ENCODE peak calls at places on chromosomes 12 and 14, in four cellular contexts. One of them, this sample, is unnamed.

GRCh38 chr14:104249706-104250105 is 111.3 kb downstream of the KIF26A start:
- DNase-seq in HFF-Myc: no peak
- DNase-seq in AG10803: no peak
- DNase-seq in effector memory CD4-positive, alpha-beta T cell: no peak
- DNase-seq in this sample: no peak

GRCh38 chr12:120214626-120215356 is 13.9 kb upstream of the RPLP0 start:
- DNase-seq in HFF-Myc: no peak
- DNase-seq in AG10803: no peak
- DNase-seq in effector memory CD4-positive, alpha-beta T cell: no peak
- DNase-seq in this sample: no peak

GRCh38 chr14:57816568-57817284 is 49.2 kb downstream of the SLC35F4 start:
- DNase-seq in HFF-Myc: no peak
- DNase-seq in AG10803: no peak
- DNase-seq in effector memory CD4-positive, alpha-beta T cell: no peak
- DNase-seq in this sample: no peak

GRCh38 chr12:121791671-121792496 is 1.6 kb downstream of the RHOF start:
- DNase-seq in HFF-Myc: no peak
- DNase-seq in AG10803: no peak
- DNase-seq in effector memory CD4-positive, alpha-beta T cell: peak
- DNase-seq in this sample: no peak

GRCh38 chr12:30169839-30170591 is 386.3 kb upstream of the TMTC1 start:
- DNase-seq in HFF-Myc: no peak
- DNase-seq in AG10803: no peak
- DNase-seq in effector memory CD4-positive, alpha-beta T cell: no peak
- DNase-seq in this sample: no peak

GRCh38 chr14:22737052-22737451 is 29.4 kb upstream of the OXA1L start:
- DNase-seq in HFF-Myc: no peak
- DNase-seq in AG10803: no peak
- DNase-seq in effector memory CD4-positive, alpha-beta T cell: no peak
- DNase-seq in this sample: no peak

GRCh38 chr12:14442221-14442881 is 76.9 kb downstream of the ATF7IP start:
- DNase-seq in HFF-Myc: no peak
- DNase-seq in AG10803: peak
- DNase-seq in effector memory CD4-positive, alpha-beta T cell: no peak
- DNase-seq in this sample: no peak

GRCh38 chr12:19430988-19431387 is 8.3 kb upstream of the AEBP2 start:
- DNase-seq in HFF-Myc: no peak
- DNase-seq in AG10803: no peak
- DNase-seq in effector memory CD4-positive, alpha-beta T cell: no peak
- DNase-seq in this sample: no peak

GRCh38 chr12:60072911-60073310 is 477.1 kb downstream of the SLC16A7 start:
- DNase-seq in HFF-Myc: peak
- DNase-seq in AG10803: peak
- DNase-seq in effector memory CD4-positive, alpha-beta T cell: no peak
- DNase-seq in this sample: no peak

GRCh38 chr14:72389200-72389599 is 457.0 kb downstream of the RGS6 start:
- DNase-seq in HFF-Myc: no peak
- DNase-seq in AG10803: no peak
- DNase-seq in effector memory CD4-positive, alpha-beta T cell: no peak
- DNase-seq in this sample: no peak

GRCh38 chr12:100058482-100059029 is 73.8 kb upstream of the ANKS1B start:
- DNase-seq in HFF-Myc: peak
- DNase-seq in AG10803: peak
- DNase-seq in effector memory CD4-positive, alpha-beta T cell: no peak
- DNase-seq in this sample: peak

GRCh38 chr14:54138024-54138353 is 181.4 kb upstream of the BMP4 start:
- DNase-seq in HFF-Myc: no peak
- DNase-seq in AG10803: no peak
- DNase-seq in effector memory CD4-positive, alpha-beta T cell: no peak
- DNase-seq in this sample: no peak

GRCh38 chr12:94650143-94651056 is at the start of gene TMCC3:
- DNase-seq in HFF-Myc: no peak
- DNase-seq in AG10803: no peak
- DNase-seq in effector memory CD4-positive, alpha-beta T cell: peak
- DNase-seq in this sample: no peak

GRCh38 chr14:89176090-89176757 is 240.8 kb downstream of the FOXN3 start:
- DNase-seq in HFF-Myc: no peak
- DNase-seq in AG10803: no peak
- DNase-seq in effector memory CD4-positive, alpha-beta T cell: no peak
- DNase-seq in this sample: no peak

GRCh38 chr12:124279846-124280360 is 15.0 kb upstream of the RFLNA start:
- DNase-seq in HFF-Myc: no peak
- DNase-seq in AG10803: peak
- DNase-seq in effector memory CD4-positive, alpha-beta T cell: no peak
- DNase-seq in this sample: no peak

GRCh38 chr14:64503184-64503433 is 529 bp downstream of the ZBTB25 start:
- DNase-seq in HFF-Myc: no peak
- DNase-seq in AG10803: peak
- DNase-seq in effector memory CD4-positive, alpha-beta T cell: no peak
- DNase-seq in this sample: no peak

GRCh38 chr14:64502476-64503183 is 1.0 kb downstream of the ZBTB25 start:
- DNase-seq in HFF-Myc: no peak
- DNase-seq in AG10803: peak
- DNase-seq in effector memory CD4-positive, alpha-beta T cell: no peak
- DNase-seq in this sample: no peak

GRCh38 chr14:64500088-64500487 is 3.5 kb downstream of the ZBTB25 start:
- DNase-seq in HFF-Myc: no peak
- DNase-seq in AG10803: peak
- DNase-seq in effector memory CD4-positive, alpha-beta T cell: no peak
- DNase-seq in this sample: no peak

GRCh38 chr14:64503434-64504309 is at the start of gene ZBTB25:
- DNase-seq in HFF-Myc: no peak
- DNase-seq in AG10803: peak
- DNase-seq in effector memory CD4-positive, alpha-beta T cell: peak
- DNase-seq in this sample: peak

GRCh38 chr14:64501326-64502171 is 2.1 kb downstream of the ZBTB25 start:
- DNase-seq in HFF-Myc: no peak
- DNase-seq in AG10803: peak
- DNase-seq in effector memory CD4-positive, alpha-beta T cell: no peak
- DNase-seq in this sample: no peak
- H3K4me3 ChIP-seq in HFF-Myc: peak
- H3K4me3 ChIP-seq in AG10803: peak
- H3K4me3 ChIP-seq in effector memory CD4-positive, alpha-beta T cell: peak
- H3K4me3 ChIP-seq in this sample: peak

GRCh38 chr14:85531594-85532391 is 1.8 kb downstream of the FLRT2 start:
- DNase-seq in HFF-Myc: no peak
- DNase-seq in AG10803: peak
- DNase-seq in effector memory CD4-positive, alpha-beta T cell: no peak
- DNase-seq in this sample: no peak
- H3K4me3 ChIP-seq in HFF-Myc: peak
- H3K4me3 ChIP-seq in AG10803: peak
- H3K4me3 ChIP-seq in effector memory CD4-positive, alpha-beta T cell: no peak
- H3K4me3 ChIP-seq in this sample: peak

GRCh38 chr14:86714575-86714974 is 1184.6 kb downstream of the FLRT2 start:
- DNase-seq in HFF-Myc: no peak
- DNase-seq in AG10803: no peak
- DNase-seq in effector memory CD4-positive, alpha-beta T cell: no peak
- DNase-seq in this sample: no peak
- H3K4me3 ChIP-seq in HFF-Myc: no peak
- H3K4me3 ChIP-seq in AG10803: no peak
- H3K4me3 ChIP-seq in effector memory CD4-positive, alpha-beta T cell: no peak
- H3K4me3 ChIP-seq in this sample: no peak

DNA sequence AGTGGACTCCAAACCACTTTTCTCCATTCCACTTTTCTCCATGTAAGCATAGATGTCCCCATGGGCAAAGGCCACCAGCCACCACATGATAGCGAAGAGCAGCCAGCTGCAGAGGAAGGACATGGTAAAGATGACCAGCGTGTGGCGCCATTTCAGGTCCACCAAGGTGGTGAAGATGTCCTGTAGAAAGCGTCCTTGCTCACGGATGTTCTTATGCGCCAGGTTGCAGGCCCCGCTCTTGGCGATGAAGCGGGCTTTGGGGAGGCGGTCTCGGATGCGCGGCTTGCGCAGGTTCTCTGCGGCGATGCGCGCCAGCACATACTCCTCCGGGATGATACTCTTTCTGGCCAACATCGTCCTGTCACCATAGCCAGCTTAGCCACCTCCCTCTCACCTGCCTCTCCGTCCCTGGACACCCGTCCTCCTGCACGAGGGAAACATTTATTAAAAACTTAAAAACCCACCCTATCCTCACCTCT is 1.2 kb downstream of the KCNJ8 start:
- DNase-seq in HFF-Myc: no peak
- DNase-seq in AG10803: peak
- DNase-seq in effector memory CD4-positive, alpha-beta T cell: no peak
- DNase-seq in this sample: no peak
- H3K4me3 ChIP-seq in HFF-Myc: peak
- H3K4me3 ChIP-seq in AG10803: peak
- H3K4me3 ChIP-seq in effector memory CD4-positive, alpha-beta T cell: no peak
- H3K4me3 ChIP-seq in this sample: peak

GRCh38 chr12:92463171-92463570 is 239.6 kb upstream of the PLEKHG7 start:
- DNase-seq in HFF-Myc: no peak
- DNase-seq in AG10803: no peak
- DNase-seq in effector memory CD4-positive, alpha-beta T cell: no peak
- DNase-seq in this sample: no peak

GRCh38 chr12:92466391-92467305 is 236.1 kb upstream of the PLEKHG7 start:
- DNase-seq in HFF-Myc: no peak
- DNase-seq in AG10803: no peak
- DNase-seq in effector memory CD4-positive, alpha-beta T cell: no peak
- DNase-seq in this sample: no peak

GRCh38 chr12:92462527-92462926 is 240.3 kb upstream of the PLEKHG7 start:
- DNase-seq in HFF-Myc: no peak
- DNase-seq in AG10803: no peak
- DNase-seq in effector memory CD4-positive, alpha-beta T cell: no peak
- DNase-seq in this sample: no peak

GRCh38 chr12:92465786-92466185 is 237.0 kb upstream of the PLEKHG7 start:
- DNase-seq in HFF-Myc: no peak
- DNase-seq in AG10803: no peak
- DNase-seq in effector memory CD4-positive, alpha-beta T cell: no peak
- DNase-seq in this sample: no peak

DNA sequence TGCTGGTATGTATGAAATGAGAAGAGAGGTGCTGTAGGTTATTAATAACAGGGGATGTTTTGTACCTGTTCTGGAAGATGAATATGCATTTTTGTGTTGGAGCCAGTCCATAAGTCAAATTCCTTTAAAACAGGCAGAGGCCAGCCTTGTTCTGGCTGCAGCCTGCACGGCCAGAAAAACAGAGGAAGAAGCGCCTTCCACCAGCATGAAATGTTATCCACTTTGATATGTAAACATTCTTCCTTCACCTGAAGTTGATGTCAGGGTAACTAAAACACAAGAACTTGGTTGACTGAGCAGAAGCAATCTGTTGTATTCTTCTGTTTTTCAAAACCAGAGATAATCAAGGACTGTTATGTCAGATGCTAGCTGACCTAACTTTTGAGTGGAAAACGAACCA is 237.9 kb upstream of the PLEKHG7 start:
- DNase-seq in HFF-Myc: no peak
- DNase-seq in AG10803: no peak
- DNase-seq in effector memory CD4-positive, alpha-beta T cell: no peak
- DNase-seq in this sample: no peak
- H3K4me3 ChIP-seq in HFF-Myc: no peak
- H3K4me3 ChIP-seq in AG10803: no peak
- H3K4me3 ChIP-seq in effector memory CD4-positive, alpha-beta T cell: no peak
- H3K4me3 ChIP-seq in this sample: no peak

GRCh38 chr14:20970983-20971704 is 15.9 kb downstream of the RNASE2 start:
- DNase-seq in HFF-Myc: peak
- DNase-seq in AG10803: peak
- DNase-seq in effector memory CD4-positive, alpha-beta T cell: peak
- DNase-seq in this sample: peak
- H3K4me3 ChIP-seq in HFF-Myc: peak
- H3K4me3 ChIP-seq in AG10803: peak
- H3K4me3 ChIP-seq in effector memory CD4-positive, alpha-beta T cell: peak
- H3K4me3 ChIP-seq in this sample: peak

GRCh38 chr12:64890873-64891468 is 66.5 kb downstream of the TBC1D30 start:
- DNase-seq in HFF-Myc: peak
- DNase-seq in AG10803: peak
- DNase-seq in effector memory CD4-positive, alpha-beta T cell: no peak
- DNase-seq in this sample: no peak

GRCh38 chr12:64891629-64892028 is 67.2 kb downstream of the TBC1D30 start:
- DNase-seq in HFF-Myc: no peak
- DNase-seq in AG10803: no peak
- DNase-seq in effector memory CD4-positive, alpha-beta T cell: no peak
- DNase-seq in this sample: no peak

GRCh38 chr12:64893961-64894360 is 69.5 kb downstream of the TBC1D30 start:
- DNase-seq in HFF-Myc: no peak
- DNase-seq in AG10803: peak
- DNase-seq in effector memory CD4-positive, alpha-beta T cell: no peak
- DNase-seq in this sample: peak

GRCh38 chr12:64892561-64892960 is 68.1 kb downstream of the TBC1D30 start:
- DNase-seq in HFF-Myc: no peak
- DNase-seq in AG10803: no peak
- DNase-seq in effector memory CD4-positive, alpha-beta T cell: no peak
- DNase-seq in this sample: no peak

DNA sequence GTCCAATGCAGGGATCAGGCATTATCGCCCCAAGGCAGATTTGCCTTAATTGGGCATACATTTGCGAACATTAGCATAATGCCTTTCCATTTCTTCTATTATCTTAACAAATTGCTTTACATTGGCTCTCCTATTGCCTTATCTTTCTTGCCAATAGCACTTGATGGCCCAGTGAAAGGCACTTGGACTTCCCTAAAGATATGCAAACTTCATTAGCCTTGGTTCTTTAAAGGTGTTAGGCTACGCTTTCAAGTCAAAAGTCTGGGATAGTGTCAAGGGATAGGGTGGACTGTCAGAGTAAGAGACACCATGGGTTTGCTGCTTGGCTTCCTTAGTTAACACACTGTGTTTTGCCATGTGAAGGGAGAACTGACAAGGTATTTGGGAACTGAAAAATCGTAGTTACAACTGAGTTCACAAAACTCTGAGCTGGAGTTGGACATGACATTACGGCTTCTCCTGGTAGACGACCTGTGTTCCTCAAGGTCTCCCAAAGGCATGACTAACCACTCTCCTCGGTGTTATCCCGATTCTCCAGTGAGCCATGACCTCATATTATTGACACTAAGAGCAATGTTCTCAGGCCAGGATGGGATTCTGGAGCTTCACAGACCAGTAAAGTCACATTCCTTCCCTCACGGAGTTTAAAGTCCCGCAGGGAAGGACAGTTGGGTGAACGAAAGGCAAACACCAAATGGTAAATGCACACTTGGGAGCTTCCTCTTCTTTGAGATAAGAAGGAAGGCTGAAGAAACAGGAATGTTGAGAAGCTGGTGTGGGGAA is 65.2 kb downstream of the TBC1D30 start:
- DNase-seq in HFF-Myc: no peak
- DNase-seq in AG10803: no peak
- DNase-seq in effector memory CD4-positive, alpha-beta T cell: no peak
- DNase-seq in this sample: no peak
- H3K4me3 ChIP-seq in HFF-Myc: no peak
- H3K4me3 ChIP-seq in AG10803: no peak
- H3K4me3 ChIP-seq in effector memory CD4-positive, alpha-beta T cell: no peak
- H3K4me3 ChIP-seq in this sample: no peak